ENCODE peak calls at places on chromosomes 6 and 20, in four cellular contexts. P, L, N and B are unnamed samples.
A peak's percentile ranks its signal among the peaks of the same experiment; 100 is the strongest.

GRCh38 chr20:41138527-41139226 is 1.3 kb downstream of the PLCG1 start:
- DNase-seq in N (no peak), L (no peak), P (no peak), B (peak; percentile 12)

GRCh38 chr6:113120214-113120576 is 737.0 kb upstream of the MARCKS start:
- DNase-seq in N (no peak), P (no peak), L (no peak), B (peak; percentile 96)

GRCh38 chr6:114586298-114586697 is 243.5 kb upstream of the HS3ST5 start:
- DNase-seq in N (no peak), P (no peak), L (no peak), B (no peak)

GRCh38 chr6:21371676-21372161 is 221.8 kb upstream of the SOX4 start:
- DNase-seq in N (no peak), P (no peak), L (no peak), B (no peak)

GRCh38 chr6:136405410-136406029 is 115.9 kb upstream of the BCLAF1 start:
- DNase-seq in P (no peak), L (no peak), N (no peak), B (no peak)

GRCh38 chr6:7238900-7239589 is 74.0 kb downstream of the SSR1 start:
- DNase-seq in P (peak; percentile 90), L (peak; percentile 87), N (no peak), B (peak; percentile 67)

GRCh38 chr6:157762636-157763035 is 60.4 kb upstream of the SNX9 start:
- DNase-seq in L (peak; percentile 54), N (no peak), P (no peak), B (no peak)

GRCh38 chr6:35037289-35038038 is 103.7 kb downstream of the TCP11 start:
- DNase-seq in P (no peak), L (no peak), N (no peak), B (no peak)

GRCh38 chr6:107662333-107662732 is 161.8 kb downstream of the SCML4 start:
- DNase-seq in P (no peak), N (no peak), L (no peak), B (no peak)

DNA sequence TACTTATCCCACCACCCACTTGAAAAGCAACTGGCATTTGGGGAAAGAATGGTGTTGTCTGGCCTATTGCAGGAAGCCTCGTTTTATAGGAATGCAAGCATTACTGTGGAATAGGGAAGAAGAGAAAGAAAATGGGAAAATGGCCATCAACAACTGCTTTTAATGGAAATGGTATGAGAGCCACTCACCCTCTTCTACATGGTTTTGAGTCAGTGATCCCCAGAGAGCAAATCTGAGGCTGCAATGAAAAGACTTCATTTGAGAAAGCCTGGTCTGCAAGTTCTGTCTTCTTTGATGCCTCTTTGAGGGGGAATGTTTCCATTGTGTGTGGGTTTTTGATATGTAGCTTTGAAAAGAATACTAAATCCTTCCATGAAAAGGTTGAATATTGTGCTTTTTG is 172.3 kb upstream of the HDDC2 start:
- DNase-seq in L (no peak), P (no peak), N (no peak), B (no peak)
- TF ChIP-seq CHD1 in L (no peak), P (no peak), N (no peak), B (no peak)

DNA sequence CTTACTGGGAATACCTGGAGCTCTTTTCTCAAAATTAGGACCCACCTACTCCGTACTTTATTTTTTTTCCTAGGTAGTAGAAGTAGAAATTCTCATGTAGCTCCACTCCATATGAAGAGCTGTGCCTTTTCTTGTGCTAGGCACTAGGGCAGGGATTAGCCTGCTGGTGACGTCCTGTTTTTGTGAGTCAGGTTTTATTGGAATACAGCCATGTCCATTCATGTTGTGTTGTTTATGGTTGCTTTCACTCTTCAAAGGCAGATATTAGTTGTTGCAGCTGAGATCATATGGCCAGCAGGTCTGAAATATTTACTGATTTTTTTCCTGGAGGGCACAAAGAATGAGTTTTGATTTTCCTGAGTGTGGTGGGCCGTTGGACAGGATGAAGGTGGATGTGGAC is 20.5 kb downstream of the XRN2 start:
- DNase-seq in N (no peak), P (no peak), L (peak; percentile 17), B (peak; percentile 86)
- TF ChIP-seq RAD21 in N (no peak), P (no peak), L (no peak), B (no peak)

DNA sequence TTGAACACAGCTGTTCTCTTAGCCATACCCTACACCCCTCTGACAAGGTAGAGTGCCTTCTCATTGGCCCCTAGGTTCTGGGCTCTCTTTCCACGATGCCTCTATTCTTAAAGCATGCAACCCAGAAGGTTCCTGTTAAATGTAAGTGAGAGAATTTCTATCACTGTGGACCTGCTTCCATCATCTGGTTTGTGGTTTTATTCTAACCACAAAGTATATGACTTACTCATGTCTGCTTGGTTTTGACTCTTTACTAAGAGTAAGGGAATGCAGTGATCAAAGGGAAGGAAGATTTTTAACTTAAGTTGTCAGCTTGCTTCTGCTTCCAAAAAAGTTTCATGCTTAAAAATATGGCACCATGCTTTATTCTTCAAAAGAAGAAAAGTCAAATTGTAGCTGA is 80.2 kb downstream of the ANKEF1 start:
- DNase-seq in L (no peak), N (no peak), P (no peak), B (peak; percentile 79)
- TF ChIP-seq CHD1 in L (no peak), N (no peak), P (no peak), B (no peak)

GRCh38 chr20:51750037-51750769 is 18.0 kb downstream of the ATP9A start:
- DNase-seq in P (no peak), N (no peak), L (no peak), B (peak; percentile 94)

GRCh38 chr20:51752343-51752951 is 15.7 kb downstream of the ATP9A start:
- DNase-seq in L (no peak), P (no peak), N (no peak), B (peak; percentile 93)

GRCh38 chr20:51747182-51747911 is 20.8 kb downstream of the ATP9A start:
- DNase-seq in L (no peak), P (no peak), N (no peak), B (no peak)

GRCh38 chr20:51750770-51751388 is 17.3 kb downstream of the ATP9A start:
- DNase-seq in L (no peak), P (no peak), N (no peak), B (no peak)

DNA sequence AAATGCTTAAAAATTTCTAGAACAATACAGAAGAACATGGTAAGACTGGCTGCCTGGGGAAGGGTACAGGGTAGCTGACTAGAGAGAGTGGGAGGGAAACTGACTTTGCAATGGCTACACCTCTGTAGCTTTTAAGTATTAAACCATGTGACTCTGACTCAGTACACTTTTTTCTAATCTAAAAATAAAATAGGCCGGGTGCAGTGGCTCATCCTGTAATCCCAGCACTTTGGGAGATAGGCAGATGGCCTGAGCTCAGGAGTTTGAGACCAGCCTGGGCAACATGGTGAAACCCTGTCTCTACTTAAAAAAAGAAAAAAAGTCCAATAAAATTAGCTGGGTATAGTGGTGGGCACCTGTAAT is 18.5 kb downstream of the ATP9A start:
- DNase-seq in P (no peak), L (no peak), N (no peak), B (peak; percentile 79)
- TF ChIP-seq RAD21 in P (no peak), L (no peak), N (no peak), B (no peak)

GRCh38 chr6:1575213-1576041 is 34.3 kb upstream of the FOXC1 start:
- DNase-seq in N (peak; percentile 67), L (no peak), P (no peak), B (peak; percentile 49)
- TF ChIP-seq CHD1 in N (no peak), L (no peak), P (no peak), B (no peak)

DNA sequence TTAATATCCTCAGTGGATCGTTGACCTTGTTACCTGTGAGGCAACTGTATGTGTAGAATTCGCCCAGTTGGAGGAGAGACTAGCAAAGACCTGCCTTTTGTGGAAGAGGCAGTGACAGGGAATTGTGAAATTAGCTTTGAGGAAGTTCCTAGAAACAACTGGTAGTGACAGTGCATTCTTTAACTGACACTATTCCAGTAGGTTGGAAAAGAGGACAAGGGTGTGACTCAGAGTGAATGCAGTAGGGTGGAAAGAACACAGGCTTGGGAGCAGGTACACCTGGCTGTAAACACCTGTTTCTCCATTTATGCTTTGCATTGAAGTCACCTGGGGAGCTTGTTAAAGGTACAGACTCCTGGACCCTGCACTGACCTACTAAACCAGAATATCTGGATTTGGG is 295.7 kb downstream of the PHACTR1 start:
- DNase-seq in P (no peak), N (no peak), L (no peak), B (no peak)
- TF ChIP-seq RAD21 in P (no peak), N (no peak), L (no peak), B (no peak)